ENCODE peak calls at places on chromosomes 13 and 19, in four cellular contexts. Y is H9, X is colonic mucosa, A is astrocyte. I is an unnamed sample.

GRCh38 chr19:8600816-8601215 is 9.7 kb downstream of the ADAMTS10 start:
- DNase-seq in X (no peak), Y (no peak), A (no peak), I (no peak)

GRCh38 chr19:33426621-33427475 is 53.3 kb downstream of the CEBPG start:
- DNase-seq in A (no peak), X (no peak), Y (no peak), I (peak)

GRCh38 chr13:91145806-91146205 is 201.7 kb upstream of the MIR17HG start:
- DNase-seq in Y (no peak), A (no peak), X (no peak), I (no peak)

GRCh38 chr19:55464669-55465068 is at the start of gene C19orf85:
- DNase-seq in X (no peak), A (no peak), Y (peak), I (no peak)

GRCh38 chr19:15248648-15249559 is 16.7 kb upstream of the EPHX3 start:
- DNase-seq in Y (no peak), X (peak), A (peak), I (peak)

GRCh38 chr13:50916701-50917184 is 7.2 kb downstream of the RNASEH2B start:
- DNase-seq in Y (no peak), X (peak), A (no peak), I (no peak)

GRCh38 chr19:3964256-3965194 is 6.4 kb downstream of the DAPK3 start:
- DNase-seq in Y (no peak), A (no peak), X (no peak), I (peak)

GRCh38 chr19:23249911-23250649 is at the start of gene ZNF724:
- DNase-seq in X (peak), Y (peak), A (peak), I (peak)

GRCh38 chr13:52707375-52707774 is 32.2 kb downstream of the CNMD start:
- DNase-seq in Y (no peak), A (no peak), X (no peak), I (no peak)

GRCh38 chr13:49746111-49746510 is 46.4 kb downstream of the KPNA3 start:
- DNase-seq in Y (no peak), X (peak), A (no peak), I (no peak)

GRCh38 chr13:106998664-106999063 is 430.7 kb upstream of the ARGLU1 start:
- DNase-seq in A (no peak), X (no peak), Y (no peak), I (no peak)

GRCh38 chr19:11365557-11366117 is 8.8 kb upstream of the SWSAP1 start:
- DNase-seq in Y (no peak), X (no peak), A (no peak), I (no peak)

GRCh38 chr13:27120811-27121210 is 50.8 kb downstream of the USP12 start:
- DNase-seq in A (peak), Y (no peak), X (no peak), I (no peak)

GRCh38 chr13:31749929-31750328 is 10.6 kb downstream of the RXFP2 start:
- DNase-seq in X (no peak), Y (no peak), A (peak), I (no peak)

GRCh38 chr13:43388282-43389034 is 365.1 kb downstream of the DNAJC15 start:
- DNase-seq in A (no peak), Y (no peak), X (no peak), I (no peak)

GRCh38 chr13:76826527-76826926 is 59.7 kb downstream of the KCTD12 start:
- DNase-seq in Y (no peak), A (no peak), X (no peak), I (no peak)

GRCh38 chr13:32791545-32792172 is 205.4 kb downstream of the PDS5B start:
- DNase-seq in X (no peak), A (no peak), Y (no peak), I (no peak)

GRCh38 chr13:85709721-85710120 is 89.5 kb downstream of the SLITRK6 start:
- DNase-seq in A (no peak), Y (no peak), X (no peak), I (no peak)
- H3K9ac ChIP-seq in A (no peak), Y (no peak), X (no peak), I (no peak)

GRCh38 chr13:36192166-36192565 is 22.2 kb downstream of the SOHLH2 start:
- DNase-seq in Y (no peak), A (no peak), X (no peak), I (no peak)
- TF ChIP-seq CTCF in Y (no peak), A (no peak), X (no peak), I (no peak)

DNA sequence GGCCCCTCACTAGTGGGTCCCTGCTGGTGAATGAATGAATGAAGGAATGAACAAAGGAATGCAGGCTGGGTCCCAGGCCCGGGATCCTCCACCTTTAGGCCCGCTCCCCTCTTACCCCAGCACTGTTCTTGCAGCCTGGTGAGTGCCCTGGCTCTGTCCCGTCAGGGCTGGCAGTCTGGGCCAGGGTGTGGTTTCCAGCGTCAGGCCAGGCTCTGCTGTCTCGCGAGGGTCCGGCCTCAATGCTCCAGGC is 317 bp downstream of the LYL1 start:
- DNase-seq in X (no peak), Y (no peak), A (no peak), I (no peak)
- H3K9ac ChIP-seq in X (peak), Y (no peak), A (peak), I (peak)

GRCh38 chr13:97223711-97224461 is 1.8 kb downstream of the MBNL2 start:
- DNase-seq in Y (peak), X (peak), A (peak), I (no peak)
- TF ChIP-seq CTCF in Y (no peak), X (no peak), A (no peak), I (no peak)

GRCh38 chr19:48698046-48698445 is 2.3 kb downstream of the FUT2 start:
- DNase-seq in Y (no peak), X (peak), A (peak), I (no peak)

GRCh38 chr19:48696353-48697010 is 711 bp downstream of the FUT2 start:
- DNase-seq in A (no peak), Y (peak), X (peak), I (peak)

GRCh38 chr19:48695743-48696352 is at the start of gene FUT2:
- DNase-seq in A (no peak), Y (peak), X (peak), I (no peak)
- H3K9ac ChIP-seq in A (peak), Y (peak), X (peak), I (no peak)

GRCh38 chr13:95484052-95484451 is 68.5 kb upstream of the CLDN10 start:
- DNase-seq in A (no peak), Y (no peak), X (no peak), I (no peak)

GRCh38 chr13:95480131-95480545 is 72.4 kb upstream of the CLDN10 start:
- DNase-seq in A (no peak), X (no peak), Y (no peak), I (no peak)

GRCh38 chr13:95485518-95486144 is 66.9 kb upstream of the CLDN10 start:
- DNase-seq in X (no peak), Y (no peak), A (no peak), I (no peak)

GRCh38 chr13:95481051-95481775 is 71.3 kb upstream of the CLDN10 start:
- DNase-seq in A (no peak), X (no peak), Y (no peak), I (no peak)

GRCh38 chr13:95485045-95485517 is 67.4 kb upstream of the CLDN10 start:
- DNase-seq in A (peak), Y (no peak), X (no peak), I (no peak)
- TF ChIP-seq CTCF in A (no peak), Y (peak), X (no peak), I (no peak)